ENCODE peak calls at places on chromosome 10, in four cellular contexts. One of them, this sample, is unnamed.

GRCh38 chr10:78763651-78764395 is 304.9 kb upstream of the ZMIZ1 start:
- DNase-seq in CD4-positive, alpha-beta memory T cell: no peak
- DNase-seq in iris pigment epithelial cell: no peak
- DNase-seq in HFF-Myc: no peak
- DNase-seq in this sample: no peak

GRCh38 chr10:88471909-88472308 is 111.2 kb downstream of the RNLS start:
- DNase-seq in CD4-positive, alpha-beta memory T cell: no peak
- DNase-seq in iris pigment epithelial cell: no peak
- DNase-seq in HFF-Myc: no peak
- DNase-seq in this sample: no peak

GRCh38 chr10:104256335-104257080 is 1.8 kb downstream of the GSTO1 start:
- DNase-seq in CD4-positive, alpha-beta memory T cell: no peak
- DNase-seq in iris pigment epithelial cell: peak; percentile 23
- DNase-seq in HFF-Myc: no peak
- DNase-seq in this sample: no peak

GRCh38 chr10:14781763-14782162 is 7.1 kb upstream of the FAM107B start:
- DNase-seq in CD4-positive, alpha-beta memory T cell: no peak
- DNase-seq in iris pigment epithelial cell: no peak
- DNase-seq in HFF-Myc: no peak
- DNase-seq in this sample: no peak

GRCh38 chr10:5147981-5148677 is 36.8 kb downstream of the AKR1C8 start:
- DNase-seq in CD4-positive, alpha-beta memory T cell: no peak
- DNase-seq in iris pigment epithelial cell: no peak
- DNase-seq in HFF-Myc: no peak
- DNase-seq in this sample: no peak

GRCh38 chr10:104353325-104354048 is at the start of gene CFAP58:
- DNase-seq in CD4-positive, alpha-beta memory T cell: peak; percentile 88
- DNase-seq in iris pigment epithelial cell: peak; percentile 85
- DNase-seq in HFF-Myc: no peak
- DNase-seq in this sample: peak; percentile 99

GRCh38 chr10:69826789-69827532 is 25.3 kb downstream of the COL13A1 start:
- DNase-seq in CD4-positive, alpha-beta memory T cell: no peak
- DNase-seq in iris pigment epithelial cell: no peak
- DNase-seq in HFF-Myc: no peak
- DNase-seq in this sample: no peak

GRCh38 chr10:30701471-30702173 is 72.1 kb upstream of the LYZL2 start:
- DNase-seq in CD4-positive, alpha-beta memory T cell: peak; percentile 75
- DNase-seq in iris pigment epithelial cell: peak; percentile 69
- DNase-seq in HFF-Myc: no peak
- DNase-seq in this sample: no peak

GRCh38 chr10:35855155-35855947 is 213.3 kb upstream of the FZD8 start:
- DNase-seq in CD4-positive, alpha-beta memory T cell: no peak
- DNase-seq in iris pigment epithelial cell: no peak
- DNase-seq in HFF-Myc: no peak
- DNase-seq in this sample: no peak

GRCh38 chr10:71848325-71849277 is 2.5 kb downstream of the PSAP start:
- DNase-seq in CD4-positive, alpha-beta memory T cell: no peak
- DNase-seq in iris pigment epithelial cell: peak; percentile 39
- DNase-seq in HFF-Myc: no peak
- DNase-seq in this sample: no peak

GRCh38 chr10:4450169-4450568 is 375.8 kb upstream of the AKR1E2 start:
- DNase-seq in CD4-positive, alpha-beta memory T cell: no peak
- DNase-seq in iris pigment epithelial cell: no peak
- DNase-seq in HFF-Myc: no peak
- DNase-seq in this sample: no peak

GRCh38 chr10:102660891-102661613 is 16.8 kb downstream of the TRIM8 start:
- DNase-seq in CD4-positive, alpha-beta memory T cell: peak; percentile 50
- DNase-seq in iris pigment epithelial cell: peak; percentile 64
- DNase-seq in HFF-Myc: no peak
- DNase-seq in this sample: peak; percentile 31

GRCh38 chr10:103792547-103792946 is 62.8 kb downstream of the SH3PXD2A start:
- DNase-seq in CD4-positive, alpha-beta memory T cell: no peak
- DNase-seq in iris pigment epithelial cell: no peak
- DNase-seq in HFF-Myc: no peak
- DNase-seq in this sample: peak; percentile 90

GRCh38 chr10:2011106-2011716 is 273.9 kb upstream of the ADARB2 start:
- DNase-seq in CD4-positive, alpha-beta memory T cell: no peak
- DNase-seq in iris pigment epithelial cell: no peak
- DNase-seq in HFF-Myc: no peak
- DNase-seq in this sample: no peak

GRCh38 chr10:5317547-5318107 is 47.1 kb upstream of the UCN3 start:
- DNase-seq in CD4-positive, alpha-beta memory T cell: peak; percentile 43
- DNase-seq in iris pigment epithelial cell: peak; percentile 84
- DNase-seq in HFF-Myc: peak; percentile 52
- DNase-seq in this sample: peak; percentile 5

GRCh38 chr10:119342017-119342734 is 134.8 kb downstream of the GRK5 start:
- DNase-seq in CD4-positive, alpha-beta memory T cell: no peak
- DNase-seq in iris pigment epithelial cell: no peak
- DNase-seq in HFF-Myc: no peak
- DNase-seq in this sample: no peak

GRCh38 chr10:29946953-29947700 is 112.3 kb downstream of the JCAD start:
- DNase-seq in CD4-positive, alpha-beta memory T cell: no peak
- DNase-seq in iris pigment epithelial cell: peak; percentile 91
- DNase-seq in HFF-Myc: peak; percentile 42
- DNase-seq in this sample: peak; percentile 46

GRCh38 chr10:12471135-12471534 is 121.8 kb downstream of the CAMK1D start:
- DNase-seq in CD4-positive, alpha-beta memory T cell: no peak
- DNase-seq in iris pigment epithelial cell: no peak
- DNase-seq in HFF-Myc: no peak
- DNase-seq in this sample: no peak

GRCh38 chr10:115659616-115660015 is 566.5 kb downstream of the ATRNL1 start:
- DNase-seq in CD4-positive, alpha-beta memory T cell: no peak
- DNase-seq in iris pigment epithelial cell: peak; percentile 60
- DNase-seq in HFF-Myc: no peak
- DNase-seq in this sample: no peak

GRCh38 chr10:110758128-110758527 is 113.6 kb upstream of the PDCD4 start:
- DNase-seq in CD4-positive, alpha-beta memory T cell: no peak
- DNase-seq in iris pigment epithelial cell: no peak
- DNase-seq in HFF-Myc: no peak
- DNase-seq in this sample: no peak

GRCh38 chr10:28468707-28469483 is 64.0 kb upstream of the WAC start:
- DNase-seq in CD4-positive, alpha-beta memory T cell: no peak
- DNase-seq in iris pigment epithelial cell: no peak
- DNase-seq in HFF-Myc: no peak
- DNase-seq in this sample: no peak

GRCh38 chr10:125592897-125593296 is 90.1 kb downstream of the TEX36 start:
- DNase-seq in CD4-positive, alpha-beta memory T cell: no peak
- DNase-seq in iris pigment epithelial cell: no peak
- DNase-seq in HFF-Myc: no peak
- DNase-seq in this sample: no peak

GRCh38 chr10:124472071-124472470 is 10.4 kb downstream of the LHPP start:
- DNase-seq in CD4-positive, alpha-beta memory T cell: no peak
- DNase-seq in iris pigment epithelial cell: no peak
- DNase-seq in HFF-Myc: no peak
- DNase-seq in this sample: no peak

GRCh38 chr10:72344932-72345331 is 9.8 kb downstream of the DNAJB12 start:
- DNase-seq in CD4-positive, alpha-beta memory T cell: no peak
- DNase-seq in iris pigment epithelial cell: no peak
- DNase-seq in HFF-Myc: no peak
- DNase-seq in this sample: no peak

GRCh38 chr10:29535012-29535777 is 99.6 kb downstream of the SVIL start:
- DNase-seq in CD4-positive, alpha-beta memory T cell: no peak
- DNase-seq in iris pigment epithelial cell: peak; percentile 72
- DNase-seq in HFF-Myc: peak; percentile 70
- DNase-seq in this sample: peak; percentile 28

GRCh38 chr10:72653383-72654096 is 27.7 kb upstream of the MICU1 start:
- DNase-seq in CD4-positive, alpha-beta memory T cell: no peak
- DNase-seq in iris pigment epithelial cell: no peak
- DNase-seq in HFF-Myc: no peak
- DNase-seq in this sample: no peak

GRCh38 chr10:6729071-6729773 is 149.1 kb upstream of the PRKCQ start:
- DNase-seq in CD4-positive, alpha-beta memory T cell: no peak
- DNase-seq in iris pigment epithelial cell: no peak
- DNase-seq in HFF-Myc: peak; percentile 88
- DNase-seq in this sample: no peak

GRCh38 chr10:123573236-123574147 is 92.7 kb upstream of the GPR26 start:
- DNase-seq in CD4-positive, alpha-beta memory T cell: no peak
- DNase-seq in iris pigment epithelial cell: peak; percentile 7
- DNase-seq in HFF-Myc: no peak
- DNase-seq in this sample: peak; percentile 88

GRCh38 chr10:55091691-55092328 is 290.8 kb upstream of the PCDH15 start:
- DNase-seq in CD4-positive, alpha-beta memory T cell: no peak
- DNase-seq in iris pigment epithelial cell: peak; percentile 4
- DNase-seq in HFF-Myc: no peak
- DNase-seq in this sample: peak; percentile 28

GRCh38 chr10:89119651-89120050 is 87.5 kb downstream of the CH25H start:
- DNase-seq in CD4-positive, alpha-beta memory T cell: no peak
- DNase-seq in iris pigment epithelial cell: no peak
- DNase-seq in HFF-Myc: no peak
- DNase-seq in this sample: no peak

GRCh38 chr10:119310807-119311206 is 103.4 kb downstream of the GRK5 start:
- DNase-seq in CD4-positive, alpha-beta memory T cell: no peak
- DNase-seq in iris pigment epithelial cell: no peak
- DNase-seq in HFF-Myc: no peak
- DNase-seq in this sample: no peak

GRCh38 chr10:48606530-48607355 is 1.9 kb upstream of the ARHGAP22 start:
- DNase-seq in CD4-positive, alpha-beta memory T cell: no peak
- DNase-seq in iris pigment epithelial cell: peak; percentile 95
- DNase-seq in HFF-Myc: peak; percentile 79
- DNase-seq in this sample: peak; percentile 92

GRCh38 chr10:11509036-11509435 is 102.4 kb downstream of the USP6NL start:
- DNase-seq in CD4-positive, alpha-beta memory T cell: no peak
- DNase-seq in iris pigment epithelial cell: peak; percentile 35
- DNase-seq in HFF-Myc: no peak
- DNase-seq in this sample: no peak

GRCh38 chr10:116461680-116462079 is 34.0 kb downstream of the PNLIPRP3 start:
- DNase-seq in CD4-positive, alpha-beta memory T cell: no peak
- DNase-seq in iris pigment epithelial cell: no peak
- DNase-seq in HFF-Myc: no peak
- DNase-seq in this sample: no peak

This sample was measured in trophoblast cell.